ENCODE peak calls at places on chromosomes 16 and 17, in five cellular contexts. F is dorsolateral prefrontal cortex; R is progenitor cell of endocrine pancreas; E is CD4-positive, alpha-beta T cell; M is A549. X is an unnamed sample.

GRCh38 chr16:29876578-29877249 is 13.7 kb upstream of the CDIPT start:
- DNase-seq in F (no peak), R (no peak), E (peak), M (no peak), X (no peak)

GRCh38 chr17:17398188-17398927 is 78.4 kb upstream of the MED9 start:
- DNase-seq in F (no peak), R (no peak), E (no peak), M (no peak), X (no peak)

GRCh38 chr16:68343137-68343536 is 32.3 kb downstream of the PRMT7 start:
- DNase-seq in F (no peak), R (no peak), E (no peak), M (no peak), X (no peak)

GRCh38 chr16:84098939-84099338 is 17.8 kb downstream of the MBTPS1 start:
- DNase-seq in F (no peak), R (no peak), E (no peak), M (no peak), X (no peak)

GRCh38 chr17:52465407-52465806 is 306.9 kb upstream of the CA10 start:
- DNase-seq in F (no peak), R (no peak), E (no peak), M (no peak), X (no peak)

GRCh38 chr16:79601092-79601977 is 798 bp upstream of the MAF start:
- DNase-seq in F (no peak), R (peak), E (peak), M (peak), X (peak)

GRCh38 chr17:78991017-78991783 is 11.5 kb upstream of the LGALS3BP start:
- DNase-seq in F (no peak), R (no peak), E (no peak), M (no peak), X (no peak)

GRCh38 chr17:8742828-8743227 is 1.8 kb downstream of the CCDC42 start:
- DNase-seq in F (no peak), R (no peak), E (no peak), M (no peak), X (no peak)

GRCh38 chr17:77392376-77393273 is 251.9 kb downstream of the SEC14L1 start:
- DNase-seq in F (no peak), R (no peak), E (no peak), M (peak), X (no peak)

GRCh38 chr16:77213542-77214108 is 14.4 kb downstream of the SYCE1L start:
- DNase-seq in F (peak), R (no peak), E (no peak), M (peak), X (peak)

GRCh38 chr17:27455914-27456680 is at the start of gene KSR1:
- DNase-seq in F (peak), R (peak), E (peak), M (peak), X (peak)

GRCh38 chr17:75693500-75694481 is 26.7 kb downstream of the SAP30BP start:
- DNase-seq in F (peak), R (no peak), E (no peak), M (peak), X (peak)

GRCh38 chr17:61492759-61493526 is 40.7 kb downstream of the TBX4 start:
- DNase-seq in F (no peak), R (no peak), E (no peak), M (no peak), X (no peak)
- TF ChIP-seq CTCF in F (no peak), R (no peak), E (no peak), M (no peak), X (no peak)

DNA sequence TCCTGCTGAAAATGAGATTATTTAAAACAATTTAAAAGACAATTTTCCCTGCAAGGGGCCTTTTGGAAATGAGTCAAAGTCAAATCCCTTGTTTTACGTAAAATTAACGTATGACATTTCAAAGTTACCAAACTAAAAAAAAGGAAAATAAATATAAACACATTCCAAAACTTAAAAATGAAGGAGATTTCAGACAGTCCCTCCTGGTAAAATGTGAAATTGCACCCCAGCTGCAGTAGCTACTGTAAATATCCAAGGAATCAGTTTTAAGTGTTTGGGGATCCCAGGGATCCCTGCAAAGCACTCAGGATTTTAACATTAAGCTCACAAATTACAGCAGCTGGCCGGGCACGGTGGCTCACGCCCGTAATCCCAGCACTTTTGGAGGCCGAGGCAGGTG is 63.3 kb downstream of the NXN start:
- DNase-seq in F (no peak), R (no peak), E (no peak), M (no peak), X (no peak)
- TF ChIP-seq CTCF in F (no peak), R (peak), E (no peak), M (no peak), X (no peak)

GRCh38 chr17:32223703-32224102 is 41.9 kb upstream of the RHBDL3 start:
- DNase-seq in F (no peak), R (no peak), E (no peak), M (no peak), X (no peak)
- TF ChIP-seq CTCF in F (no peak), R (no peak), E (no peak), M (no peak), X (no peak)

GRCh38 chr16:88672776-88673175 is 9.9 kb upstream of the MVD start:
- DNase-seq in F (no peak), R (no peak), E (no peak), M (peak), X (no peak)
- TF ChIP-seq CTCF in F (no peak), R (peak), E (no peak), M (peak), X (no peak)

GRCh38 chr17:31595076-31595475 is 203.6 kb downstream of the RAB11FIP4 start:
- DNase-seq in F (no peak), R (no peak), E (no peak), M (no peak), X (peak)

GRCh38 chr17:31595666-31596381 is 204.3 kb downstream of the RAB11FIP4 start:
- DNase-seq in F (no peak), R (no peak), E (peak), M (no peak), X (peak)

GRCh38 chr17:31596382-31597323 is 205.2 kb downstream of the RAB11FIP4 start:
- DNase-seq in F (peak), R (no peak), E (no peak), M (peak), X (peak)

GRCh38 chr17:31593806-31594205 is 202.3 kb downstream of the RAB11FIP4 start:
- DNase-seq in F (peak), R (no peak), E (no peak), M (no peak), X (peak)

GRCh38 chr17:31594416-31594815 is 202.9 kb downstream of the RAB11FIP4 start:
- DNase-seq in F (no peak), R (no peak), E (no peak), M (no peak), X (no peak)
- TF ChIP-seq CTCF in F (no peak), R (no peak), E (no peak), M (no peak), X (no peak)

DNA sequence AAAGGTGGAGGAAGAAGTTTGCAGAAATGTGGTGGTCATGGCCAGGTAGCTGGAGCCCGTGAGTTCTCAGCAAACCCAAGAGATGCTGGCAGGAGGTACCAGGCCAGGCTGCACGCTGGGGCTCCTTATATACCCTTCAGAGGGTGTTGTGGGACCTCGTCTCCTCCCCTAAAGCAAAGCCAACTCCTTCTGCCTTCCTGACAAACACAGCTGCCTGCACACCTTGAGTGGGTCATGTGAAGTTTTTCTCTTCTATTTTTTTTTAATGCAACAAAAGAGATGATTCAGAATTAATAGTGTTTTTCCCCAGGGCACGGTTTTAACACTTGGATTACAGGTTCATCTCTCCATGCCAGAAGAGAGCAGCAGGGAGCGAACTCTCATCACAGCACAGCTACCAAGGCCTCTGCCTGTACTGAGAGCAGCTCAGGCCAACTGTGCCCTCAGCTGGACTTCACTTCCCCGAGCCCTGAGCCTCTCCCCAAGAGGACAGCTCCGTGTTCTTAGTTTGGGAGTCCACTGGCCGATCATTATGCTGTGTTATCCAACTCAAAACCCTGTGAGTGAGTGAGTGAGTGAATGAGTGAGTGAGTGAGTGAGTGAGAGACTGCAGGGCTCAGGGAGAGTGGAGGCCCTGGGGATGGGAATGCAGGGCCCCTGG is at the start of gene KRT15:
- DNase-seq in F (no peak), R (no peak), E (no peak), M (no peak), X (peak)
- TF ChIP-seq CTCF in F (no peak), R (no peak), E (no peak), M (no peak), X (no peak)

GRCh38 chr16:4253394-4254150 is 11.7 kb upstream of the SRL start:
- DNase-seq in F (peak), R (peak), E (peak), M (peak), X (peak)
- TF ChIP-seq CTCF in F (peak), R (no peak), E (no peak), M (no peak), X (no peak)